ENCODE peak calls at places on chromosomes 3 and 15, in four cellular contexts. One of them, this sample, is unnamed.

GRCh38 chr3:15260531-15260930 is 54.5 kb downstream of the CAPN7 start:
- DNase-seq in H1: no peak
- DNase-seq in K562: no peak
- DNase-seq in A549: no peak
- DNase-seq in this sample: no peak

GRCh38 chr15:93072011-93072410 is 17.0 kb downstream of the RGMA start:
- DNase-seq in H1: no peak
- DNase-seq in K562: no peak
- DNase-seq in A549: no peak
- DNase-seq in this sample: no peak

GRCh38 chr15:85473455-85473854 is 93.1 kb downstream of the AKAP13 start:
- DNase-seq in H1: no peak
- DNase-seq in K562: no peak
- DNase-seq in A549: no peak
- DNase-seq in this sample: no peak

GRCh38 chr15:58898150-58898680 is 35.3 kb downstream of the SLTM start:
- DNase-seq in H1: no peak
- DNase-seq in K562: no peak
- DNase-seq in A549: no peak
- DNase-seq in this sample: no peak

GRCh38 chr3:178849220-178849910 is 222.2 kb downstream of the ZMAT3 start:
- DNase-seq in H1: no peak
- DNase-seq in K562: no peak
- DNase-seq in A549: no peak
- DNase-seq in this sample: no peak

GRCh38 chr15:92599394-92599970 is 56.1 kb downstream of the FAM174B start:
- DNase-seq in H1: no peak
- DNase-seq in K562: no peak
- DNase-seq in A549: no peak
- DNase-seq in this sample: no peak

GRCh38 chr3:173660645-173661299 is 263.2 kb downstream of the NLGN1 start:
- DNase-seq in H1: no peak
- DNase-seq in K562: no peak
- DNase-seq in A549: no peak
- DNase-seq in this sample: no peak

GRCh38 chr3:142857056-142857455 is 31.8 kb downstream of the PCOLCE2 start:
- DNase-seq in H1: no peak
- DNase-seq in K562: no peak
- DNase-seq in A549: peak
- DNase-seq in this sample: peak

GRCh38 chr15:88649286-88649733 is 10.5 kb downstream of the ISG20 start:
- DNase-seq in H1: no peak
- DNase-seq in K562: no peak
- DNase-seq in A549: peak
- DNase-seq in this sample: peak

GRCh38 chr3:38088679-38089078 is 48.2 kb downstream of the ACAA1 start:
- DNase-seq in H1: no peak
- DNase-seq in K562: no peak
- DNase-seq in A549: no peak
- DNase-seq in this sample: no peak
- TF ChIP-seq CHD2 in H1: no peak
- TF ChIP-seq CHD2 in K562: no peak
- TF ChIP-seq CHD2 in A549: no peak
- TF ChIP-seq CHD2 in this sample: no peak

GRCh38 chr3:29868702-29869101 is 587.8 kb downstream of the RBMS3 start:
- DNase-seq in H1: no peak
- DNase-seq in K562: no peak
- DNase-seq in A549: no peak
- DNase-seq in this sample: no peak

GRCh38 chr3:29871087-29871486 is 590.2 kb downstream of the RBMS3 start:
- DNase-seq in H1: no peak
- DNase-seq in K562: no peak
- DNase-seq in A549: peak
- DNase-seq in this sample: no peak
- TF ChIP-seq JUN in H1: no peak
- TF ChIP-seq JUN in K562: no peak
- TF ChIP-seq JUN in A549: no peak
- TF ChIP-seq JUN in this sample: no peak

GRCh38 chr15:57388199-57388863 is 12.0 kb downstream of the CGNL1 start:
- DNase-seq in H1: no peak
- DNase-seq in K562: no peak
- DNase-seq in A549: no peak
- DNase-seq in this sample: no peak

GRCh38 chr15:57385923-57386390 is 9.7 kb downstream of the CGNL1 start:
- DNase-seq in H1: no peak
- DNase-seq in K562: no peak
- DNase-seq in A549: no peak
- DNase-seq in this sample: no peak

GRCh38 chr15:57387011-57387410 is 10.7 kb downstream of the CGNL1 start:
- DNase-seq in H1: no peak
- DNase-seq in K562: no peak
- DNase-seq in A549: no peak
- DNase-seq in this sample: no peak

GRCh38 chr15:57389991-57390390 is 13.7 kb downstream of the CGNL1 start:
- DNase-seq in H1: no peak
- DNase-seq in K562: no peak
- DNase-seq in A549: no peak
- DNase-seq in this sample: no peak

GRCh38 chr15:57387644-57388076 is 11.4 kb downstream of the CGNL1 start:
- DNase-seq in H1: no peak
- DNase-seq in K562: no peak
- DNase-seq in A549: no peak
- DNase-seq in this sample: no peak
- TF ChIP-seq CHD2 in H1: no peak
- TF ChIP-seq CHD2 in K562: no peak
- TF ChIP-seq CHD2 in A549: no peak
- TF ChIP-seq CHD2 in this sample: no peak

GRCh38 chr3:169545606-169546005 is 117.9 kb downstream of the MECOM start:
- DNase-seq in H1: no peak
- DNase-seq in K562: no peak
- DNase-seq in A549: no peak
- DNase-seq in this sample: no peak

GRCh38 chr3:169546368-169546767 is 117.1 kb downstream of the MECOM start:
- DNase-seq in H1: no peak
- DNase-seq in K562: no peak
- DNase-seq in A549: no peak
- DNase-seq in this sample: no peak

GRCh38 chr3:169535584-169535983 is 127.9 kb downstream of the MECOM start:
- DNase-seq in H1: no peak
- DNase-seq in K562: no peak
- DNase-seq in A549: no peak
- DNase-seq in this sample: no peak

GRCh38 chr3:169542347-169542751 is 121.2 kb downstream of the MECOM start:
- DNase-seq in H1: no peak
- DNase-seq in K562: no peak
- DNase-seq in A549: no peak
- DNase-seq in this sample: no peak

GRCh38 chr3:169541528-169541927 is 122.0 kb downstream of the MECOM start:
- DNase-seq in H1: no peak
- DNase-seq in K562: no peak
- DNase-seq in A549: no peak
- DNase-seq in this sample: no peak
- TF ChIP-seq JUN in H1: no peak
- TF ChIP-seq JUN in K562: no peak
- TF ChIP-seq JUN in A549: no peak
- TF ChIP-seq JUN in this sample: no peak

DNA sequence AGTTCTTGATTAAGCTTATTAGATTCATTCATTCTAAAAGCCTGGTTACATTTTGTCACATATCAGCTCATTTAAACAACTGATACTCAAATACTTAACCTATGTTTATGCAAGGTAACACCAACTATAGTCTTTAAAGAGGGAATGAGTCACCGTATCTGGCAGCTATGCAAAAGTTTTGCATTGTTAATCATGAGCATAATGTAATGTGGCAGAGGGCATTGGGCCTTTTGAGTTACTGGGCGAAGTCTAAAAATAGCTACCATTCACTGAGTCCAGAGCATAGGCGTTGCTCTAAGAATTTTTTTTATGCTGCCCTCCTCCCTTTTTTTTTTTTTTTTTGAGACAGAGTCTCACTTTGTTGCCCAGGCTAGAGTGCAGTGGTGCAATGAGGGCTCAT is 277.7 kb upstream of the ZNF717 start:
- DNase-seq in H1: no peak
- DNase-seq in K562: no peak
- DNase-seq in A549: no peak
- DNase-seq in this sample: no peak
- TF ChIP-seq CHD2 in H1: no peak
- TF ChIP-seq CHD2 in K562: no peak
- TF ChIP-seq CHD2 in A549: no peak
- TF ChIP-seq CHD2 in this sample: no peak

DNA sequence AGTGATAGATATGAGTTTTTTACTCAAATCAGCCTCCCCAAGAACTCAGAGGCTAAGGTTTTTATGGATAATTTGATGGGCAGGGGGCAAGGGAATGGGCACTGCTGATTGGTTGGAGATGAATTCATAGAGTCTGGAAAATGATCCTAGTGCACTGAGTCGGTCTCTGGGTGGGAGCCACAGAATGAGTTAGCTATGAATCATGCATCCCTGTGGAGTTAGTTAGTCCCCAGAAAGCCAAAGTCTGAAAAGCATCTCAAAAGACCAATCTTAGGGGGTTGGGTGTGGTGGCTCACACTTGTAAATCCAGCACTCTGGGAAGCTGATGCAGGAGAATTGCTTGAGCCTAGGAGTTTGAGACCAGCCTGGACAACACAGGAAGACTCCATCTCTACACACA is 516.1 kb downstream of the AGBL1 start:
- DNase-seq in H1: no peak
- DNase-seq in K562: no peak
- DNase-seq in A549: no peak
- DNase-seq in this sample: no peak
- TF ChIP-seq JUN in H1: no peak
- TF ChIP-seq JUN in K562: no peak
- TF ChIP-seq JUN in A549: no peak
- TF ChIP-seq JUN in this sample: no peak

GRCh38 chr3:162936706-162937105 is 1440.1 kb downstream of the OTOL1 start:
- DNase-seq in H1: no peak
- DNase-seq in K562: no peak
- DNase-seq in A549: no peak
- DNase-seq in this sample: no peak
- TF ChIP-seq CHD2 in H1: no peak
- TF ChIP-seq CHD2 in K562: no peak
- TF ChIP-seq CHD2 in A549: no peak
- TF ChIP-seq CHD2 in this sample: no peak